ENCODE peak calls at places on chromosomes 11 and 22, in nine cellular contexts. X is A549, P is heart left ventricle, G is uterus, V is right lobe of liver, O is transverse colon, J is ovary, D is gastrocnemius medialis, E is K562. F is an unnamed sample.

GRCh38 chr22:30398685-30399680 is 2.2 kb downstream of the SEC14L2 start:
- DNase-seq in E (no peak), G (no peak), J (no peak), X (no peak), P (no peak), O (no peak), V (no peak), D (no peak), F (peak)

GRCh38 chr11:8318536-8318935 is 54.9 kb upstream of the LMO1 start:
- DNase-seq in D (no peak), E (peak), J (no peak), P (no peak), O (no peak), V (no peak), G (no peak), X (no peak), F (peak)

GRCh38 chr11:131099013-131099412 is 182.7 kb upstream of the SNX19 start:
- DNase-seq in J (no peak), O (no peak), P (no peak), G (no peak), V (no peak), E (no peak), D (no peak), X (no peak), F (no peak)

GRCh38 chr11:48001438-48002021 is 21.2 kb downstream of the PTPRJ start:
- DNase-seq in X (peak), P (no peak), D (no peak), V (peak), J (no peak), E (no peak), O (peak), G (no peak), F (peak)

GRCh38 chr11:111777094-111778046 is 11.2 kb upstream of the PPP2R1B start:
- DNase-seq in D (no peak), X (peak), J (no peak), G (peak), O (no peak), P (no peak), V (no peak), E (peak), F (peak)

GRCh38 chr22:50267591-50268390 is 2.4 kb downstream of the MAPK11 start:
- DNase-seq in X (no peak), P (peak), J (peak), V (peak), E (peak), O (peak), G (peak), D (peak), F (peak)

GRCh38 chr22:49760630-49761571 is 66.8 kb downstream of the BRD1 start:
- DNase-seq in G (no peak), X (no peak), D (peak), E (no peak), V (no peak), O (no peak), P (no peak), J (peak), F (no peak)

GRCh38 chr11:3916962-3917361 is 61.5 kb downstream of the STIM1 start:
- DNase-seq in O (peak), D (no peak), E (no peak), G (no peak), P (no peak), J (no peak), X (no peak), V (no peak), F (no peak)

GRCh38 chr11:65899356-65900124 is 648 bp downstream of the FOSL1 start:
- DNase-seq in V (peak), P (peak), G (no peak), J (peak), X (peak), E (peak), O (peak), D (no peak), F (peak)

GRCh38 chr11:76800466-76801200 is 17.5 kb downstream of the TSKU start:
- DNase-seq in O (no peak), G (no peak), E (no peak), D (no peak), V (no peak), P (no peak), J (no peak), X (no peak), F (no peak)

GRCh38 chr11:2701898-2702434 is 2.2 kb upstream of the KCNQ1OT1 start:
- DNase-seq in E (no peak), P (no peak), V (no peak), D (peak), O (no peak), J (peak), X (no peak), G (peak), F (no peak)

GRCh38 chr22:44396727-44397722 is 84.3 kb upstream of the SHISAL1 start:
- DNase-seq in X (no peak), G (peak), D (no peak), O (peak), E (no peak), V (no peak), P (peak), J (no peak), F (no peak)

GRCh38 chr22:48691431-48691851 is 1136.2 kb downstream of the BRD1 start:
- DNase-seq in X (no peak), P (no peak), D (no peak), J (no peak), V (no peak), O (no peak), E (no peak), G (no peak), F (no peak)

GRCh38 chr22:38012604-38013072 is 28.3 kb upstream of the SOX10 start:
- DNase-seq in D (no peak), O (no peak), E (peak), J (no peak), X (no peak), V (no peak), P (no peak), G (no peak), F (peak)

GRCh38 chr11:72598901-72599300 is 75.3 kb downstream of the PDE2A start:
- DNase-seq in D (no peak), P (peak), G (no peak), E (peak), V (peak), O (peak), X (peak), J (peak), F (peak)

GRCh38 chr11:66408488-66409214 is 12.2 kb upstream of the NPAS4 start:
- DNase-seq in G (peak), O (peak), D (peak), J (peak), X (peak), P (peak), V (peak), E (peak), F (peak)

GRCh38 chr11:6628526-6628925 is 9.3 kb upstream of the TPP1 start:
- DNase-seq in E (no peak), J (no peak), G (no peak), O (no peak), D (no peak), P (no peak), V (no peak), X (no peak), F (no peak)

GRCh38 chr11:133981156-133981555 is 24.4 kb upstream of the IGSF9B start:
- DNase-seq in E (no peak), O (no peak), P (peak), J (no peak), V (no peak), D (no peak), G (peak), X (no peak), F (no peak)

GRCh38 chr11:8757047-8757446 is 74.5 kb downstream of the RPL27A start:
- DNase-seq in D (no peak), J (no peak), X (no peak), V (no peak), E (no peak), G (no peak), P (no peak), O (no peak), F (no peak)

GRCh38 chr11:132844956-132845355 is 687.3 kb downstream of the OPCML start:
- DNase-seq in V (no peak), P (no peak), X (no peak), E (no peak), J (no peak), O (no peak), G (no peak), D (no peak), F (no peak)

GRCh38 chr11:203945-204586 is 3.1 kb downstream of the BET1L start:
- DNase-seq in O (no peak), J (no peak), P (no peak), V (no peak), G (peak), X (no peak), D (no peak), E (no peak), F (no peak)

GRCh38 chr11:5204787-5205186 is 4.3 kb upstream of the OR51V1 start:
- DNase-seq in E (peak), V (no peak), P (no peak), G (no peak), D (no peak), X (peak), J (no peak), O (no peak), F (peak)

GRCh38 chr11:88420165-88420781 is 82.7 kb upstream of the CTSC start:
- DNase-seq in X (no peak), P (peak), D (peak), E (peak), G (peak), O (no peak), V (no peak), J (no peak), F (no peak)

GRCh38 chr11:18012314-18012905 is 437 bp downstream of the SERGEF start:
- DNase-seq in O (peak), E (peak), G (peak), P (peak), V (no peak), X (peak), J (no peak), D (peak), F (peak)
- TF ChIP-seq POLR2A in O (no peak), E (peak), G (no peak), P (no peak), V (no peak), X (no peak), J (no peak), D (no peak), F (no peak)

GRCh38 chr11:67409261-67409666 is 5.4 kb downstream of the TBC1D10C start:
- DNase-seq in G (no peak), O (peak), D (no peak), J (no peak), X (no peak), P (no peak), V (no peak), E (no peak), F (no peak)
- TF ChIP-seq POLR2A in G (no peak), O (no peak), D (no peak), J (no peak), X (no peak), P (no peak), V (no peak), E (no peak), F (no peak)

DNA sequence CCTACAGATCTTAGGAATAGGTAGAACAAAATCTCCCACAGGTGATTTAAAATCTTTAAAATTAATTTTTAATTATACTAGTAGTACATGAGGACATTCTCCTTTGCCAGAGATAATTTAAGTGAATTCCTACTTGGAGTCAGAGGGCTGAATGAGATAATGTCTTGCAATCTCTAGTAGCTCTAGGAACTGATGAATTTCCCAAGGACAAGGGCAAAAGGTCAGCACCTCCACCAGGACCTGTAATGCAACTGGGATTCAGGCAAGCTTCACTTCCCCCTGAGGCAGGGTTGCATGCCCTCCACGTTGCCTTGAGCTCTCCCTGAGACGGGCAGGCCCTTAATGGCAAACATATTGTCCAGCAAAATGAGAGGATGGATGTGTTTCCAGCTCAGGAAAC is 330.3 kb upstream of the PITPNB start:
- DNase-seq in P (no peak), X (no peak), E (no peak), D (no peak), G (no peak), O (no peak), J (no peak), V (no peak), F (no peak)
- TF ChIP-seq POLR2A in P (no peak), X (no peak), E (no peak), D (no peak), G (no peak), O (no peak), J (no peak), V (no peak), F (no peak)

DNA sequence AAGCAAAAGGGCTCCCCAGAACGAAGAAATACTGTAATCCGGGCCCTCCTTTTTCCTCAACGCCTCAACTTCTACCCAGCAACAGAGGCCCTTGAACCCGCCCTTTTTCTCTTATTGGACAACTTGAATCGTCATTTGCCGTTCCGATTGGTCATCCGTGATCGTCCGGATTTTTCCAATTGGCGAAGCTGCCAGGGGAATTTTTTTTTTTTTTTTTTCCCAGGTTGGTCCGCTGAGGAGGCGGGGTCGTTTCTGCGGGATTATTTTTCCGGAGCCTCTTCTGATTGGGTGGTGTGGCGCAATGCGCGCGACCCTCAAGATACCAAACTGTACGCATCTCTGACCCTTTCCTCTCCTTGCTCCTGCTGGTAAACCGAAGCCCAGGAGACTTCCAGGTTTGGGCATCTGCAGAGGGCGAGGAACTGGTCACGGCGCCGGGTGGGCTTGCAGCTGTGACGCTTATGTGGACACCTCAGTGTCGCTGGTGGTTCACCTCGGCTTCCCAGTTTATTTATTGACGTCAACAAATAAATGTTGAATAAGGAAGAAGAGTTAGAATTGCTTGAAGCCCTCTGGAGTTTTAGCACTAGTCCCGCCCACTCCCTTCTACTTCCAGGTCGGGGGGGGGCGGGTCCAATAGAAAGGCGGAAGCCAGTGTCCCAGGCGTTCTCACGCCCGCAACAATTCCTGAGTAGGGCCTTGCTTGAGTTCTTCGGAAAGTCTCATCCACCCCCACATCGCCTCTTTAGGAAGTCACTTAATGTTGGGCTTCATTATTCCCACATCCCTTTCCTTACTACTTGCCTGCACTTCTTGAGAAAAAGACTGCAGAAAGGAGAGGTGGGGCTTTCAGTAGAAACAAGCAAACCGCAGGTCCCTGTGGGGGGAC is at the start of gene TTC9C:
- DNase-seq in E (peak), X (peak), D (peak), J (peak), O (peak), P (peak), G (peak), V (peak), F (peak)
- TF ChIP-seq POLR2A in E (peak), X (peak), D (peak), J (peak), O (peak), P (no peak), G (peak), V (peak), F (peak)

GRCh38 chr11:126282742-126283591 is at the start of gene TIRAP:
- DNase-seq in V (peak), E (peak), J (peak), P (peak), D (peak), O (peak), G (peak), X (peak), F (peak)
- TF ChIP-seq POLR2A in V (peak), E (peak), J (peak), P (no peak), D (peak), O (peak), G (no peak), X (peak), F (peak)

DNA sequence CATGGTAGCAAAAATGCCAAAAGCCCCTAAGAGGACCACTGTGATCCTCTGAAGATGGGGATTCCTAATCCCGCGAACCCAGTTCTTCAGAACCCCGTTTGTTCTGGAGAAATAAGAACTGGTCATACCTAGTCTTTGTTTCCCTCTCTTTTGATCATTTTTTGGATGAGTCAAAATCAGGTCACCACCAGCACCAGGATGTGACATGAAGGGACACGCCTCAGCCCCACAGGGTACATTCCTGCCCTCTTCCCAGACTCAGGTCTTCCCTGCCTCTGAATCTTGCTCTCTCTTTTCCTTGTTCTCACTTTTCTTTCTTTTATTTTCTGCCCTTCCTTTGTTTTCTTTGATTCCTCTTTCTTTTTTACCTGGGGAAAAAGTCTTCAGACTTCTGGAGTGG is 14.6 kb upstream of the ANO1 start:
- DNase-seq in D (no peak), V (no peak), J (no peak), E (no peak), G (no peak), X (no peak), P (no peak), O (no peak), F (no peak)
- TF ChIP-seq POLR2A in D (no peak), V (no peak), J (no peak), E (no peak), G (no peak), X (no peak), P (no peak), O (no peak), F (no peak)

DNA sequence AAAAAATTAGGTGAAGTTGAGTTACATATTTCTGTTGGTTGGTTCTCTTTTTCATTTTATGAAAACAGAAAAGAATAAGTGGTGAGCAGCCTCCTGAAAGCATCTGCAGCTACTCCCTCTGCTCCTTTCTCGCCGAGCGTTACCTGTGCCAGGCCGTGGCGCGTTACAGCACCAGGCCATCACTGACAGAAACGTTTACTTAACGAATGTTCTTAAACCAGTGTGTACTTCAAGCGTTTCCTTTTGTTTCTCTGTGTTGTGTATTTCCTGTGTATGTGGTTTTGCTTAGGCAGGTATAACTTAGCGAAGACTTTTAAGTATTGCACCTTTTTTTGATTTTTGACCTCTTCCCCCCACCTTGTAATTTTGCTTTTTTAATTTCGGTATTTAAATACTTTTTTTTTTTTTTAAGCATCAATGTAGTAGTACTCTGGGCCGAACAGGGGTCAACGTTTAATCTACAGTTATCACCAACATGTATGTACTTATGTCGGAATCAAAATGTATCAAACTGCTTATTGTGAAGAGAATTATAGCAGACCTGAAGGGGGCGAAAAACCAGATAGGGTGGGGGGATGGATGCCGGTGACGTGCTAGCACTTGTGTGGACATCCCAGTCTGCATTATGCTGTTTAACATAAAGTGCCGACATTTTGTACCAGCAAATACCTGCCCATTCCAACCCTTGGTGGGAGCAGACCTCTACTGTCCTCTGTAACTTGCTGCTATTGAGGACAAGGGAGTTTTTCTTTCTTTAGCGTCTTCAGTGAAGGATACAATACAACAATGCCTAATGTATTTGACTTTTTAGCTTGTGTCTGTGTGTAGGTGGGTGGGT is 21.6 kb upstream of the ADSL start:
- DNase-seq in O (peak), D (no peak), E (no peak), J (no peak), G (no peak), V (no peak), P (no peak), X (no peak), F (no peak)
- TF ChIP-seq POLR2A in O (peak), D (no peak), E (no peak), J (no peak), G (no peak), V (no peak), P (no peak), X (no peak), F (no peak)

DNA sequence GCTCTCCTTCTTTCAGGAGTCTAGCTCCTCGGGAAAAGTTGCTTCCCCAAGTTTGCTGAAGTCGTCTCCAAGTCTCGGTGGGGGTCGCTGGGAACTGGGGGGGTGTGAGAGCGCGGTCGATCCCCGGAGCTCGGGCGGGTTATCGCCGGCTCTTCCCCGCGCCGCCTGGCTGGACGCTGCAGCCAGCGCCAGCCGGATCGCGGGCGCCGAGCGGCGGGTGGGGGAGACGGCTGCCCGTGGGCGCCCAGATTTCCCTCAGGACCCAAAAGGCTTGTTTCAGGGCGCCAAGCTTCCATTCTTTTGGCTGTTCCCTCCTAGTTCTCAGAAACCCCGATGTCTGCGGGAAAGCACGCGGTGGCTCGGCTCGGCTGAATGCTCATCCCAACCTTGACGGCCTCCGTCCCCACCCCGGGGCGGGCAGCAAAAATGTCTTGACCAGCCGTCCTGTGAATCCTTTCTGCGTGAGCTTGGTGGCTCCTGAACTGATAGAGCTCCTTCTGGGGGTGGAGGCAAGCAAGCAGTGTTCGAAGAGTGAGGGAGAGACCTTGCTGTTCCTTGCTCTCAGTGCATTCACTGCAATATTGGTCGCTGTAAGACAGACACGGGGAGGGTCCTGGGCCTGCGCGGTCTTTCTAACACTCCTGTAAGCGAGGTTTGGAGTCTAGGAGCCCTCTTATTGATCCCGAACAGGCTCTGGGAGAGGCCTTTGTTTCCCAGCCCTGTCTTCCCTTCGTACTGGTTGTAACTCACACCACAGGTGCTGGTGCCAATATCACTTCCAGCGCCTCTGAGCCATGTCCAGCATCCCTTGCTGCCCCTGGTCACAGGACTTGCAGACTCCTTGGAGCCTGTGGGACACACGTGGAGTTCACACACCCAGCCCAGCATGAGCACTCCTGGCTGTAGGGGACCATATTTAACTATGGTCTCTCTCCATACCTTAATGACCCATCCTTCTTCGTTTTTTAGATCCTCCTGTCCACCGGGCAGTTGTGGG is 1.8 kb downstream of the ZBTB16 start:
- DNase-seq in G (peak), O (no peak), E (peak), V (no peak), D (peak), J (peak), X (no peak), P (peak), F (peak)
- TF ChIP-seq POLR2A in G (peak), O (peak), E (no peak), V (peak), D (peak), J (no peak), X (no peak), P (no peak), F (peak)

GRCh38 chr22:41517172-41518047 is 26.9 kb downstream of the POLR3H start:
- DNase-seq in E (no peak), G (peak), O (peak), V (no peak), X (peak), P (peak), J (peak), D (peak), F (peak)
- TF ChIP-seq POLR2A in E (no peak), G (no peak), O (no peak), V (no peak), X (no peak), P (no peak), J (no peak), D (no peak), F (no peak)

F was measured in erythroblast.